ENCODE peak calls at places on chromosomes 11 and 22, in four cellular contexts. C is left ventricle myocardium inferior, Q is astrocyte, I is fibroblast of lung. P is an unnamed sample. For H3K36me3, the result is how much of the 10 kb centered on the place peaks cover.

GRCh38 chr22:49010086-49010863 is 817.4 kb downstream of the BRD1 start:
- DNase-seq in Q (no peak), I (no peak), C (no peak), P (no peak)

GRCh38 chr11:2587976-2588748 is 111.6 kb downstream of the KCNQ1OT1 start:
- DNase-seq in Q (no peak), I (no peak), C (peak), P (no peak)

GRCh38 chr11:45089845-45090499 is 56.5 kb upstream of the PRDM11 start:
- DNase-seq in Q (peak), C (no peak), I (peak), P (peak)

GRCh38 chr11:70552441-70553150 is 154.3 kb downstream of the CTTN start:
- DNase-seq in I (no peak), Q (no peak), C (no peak), P (no peak)

GRCh38 chr11:73559758-73560157 is 38.2 kb downstream of the FAM168A start:
- DNase-seq in C (no peak), I (no peak), Q (no peak), P (no peak)

GRCh38 chr11:93573184-93573583 is 30.0 kb upstream of the SMCO4 start:
- DNase-seq in C (no peak), Q (no peak), I (no peak), P (peak)

GRCh38 chr11:32316846-32317525 is 118.4 kb downstream of the WT1 start:
- DNase-seq in I (peak), C (no peak), Q (peak), P (no peak)

GRCh38 chr11:131301306-131301705 is 69.1 kb upstream of the NTM start:
- DNase-seq in I (no peak), Q (no peak), C (no peak), P (no peak)

GRCh38 chr22:24437820-24438328 is 10.5 kb downstream of the ADORA2A start:
- DNase-seq in I (no peak), C (no peak), Q (no peak), P (no peak)

GRCh38 chr11:1821562-1821961 is 13.2 kb upstream of the SYT8 start:
- DNase-seq in C (no peak), Q (no peak), I (no peak), P (no peak)

GRCh38 chr22:40524392-40525249 is 111.9 kb downstream of the MRTFA start:
- DNase-seq in Q (no peak), C (no peak), I (no peak), P (no peak)

GRCh38 chr11:19664896-19665548 is 47.6 kb upstream of the NAV2 start:
- DNase-seq in Q (peak), C (no peak), I (peak), P (no peak)

GRCh38 chr22:24996420-24996952 is 44.0 kb downstream of the KIAA1671 start:
- DNase-seq in Q (peak), I (peak), C (no peak), P (no peak)

GRCh38 chr11:128802358-128802981 is 64.6 kb downstream of the KCNJ1 start:
- DNase-seq in I (no peak), Q (no peak), C (no peak), P (peak)

GRCh38 chr11:31711137-31711536 is 100.0 kb downstream of the PAX6 start:
- DNase-seq in I (no peak), C (no peak), Q (no peak), P (no peak)

GRCh38 chr11:66569076-66569475 is 670 bp upstream of the CTSF start:
- DNase-seq in C (no peak), Q (no peak), I (no peak), P (no peak)

GRCh38 chr11:35970445-35970844 is 26.6 kb downstream of the LDLRAD3 start:
- DNase-seq in I (no peak), Q (no peak), C (no peak), P (no peak)

GRCh38 chr22:17264321-17265052 is 45.3 kb upstream of the ADA2 start:
- DNase-seq in Q (peak), I (peak), C (peak), P (no peak)

GRCh38 chr11:114036156-114036811 is 23.2 kb upstream of the ZBTB16 start:
- DNase-seq in I (peak), C (peak), Q (no peak), P (no peak)
- H3K27ac ChIP-seq in I (no peak), C (peak), Q (no peak), P (no peak)

DNA sequence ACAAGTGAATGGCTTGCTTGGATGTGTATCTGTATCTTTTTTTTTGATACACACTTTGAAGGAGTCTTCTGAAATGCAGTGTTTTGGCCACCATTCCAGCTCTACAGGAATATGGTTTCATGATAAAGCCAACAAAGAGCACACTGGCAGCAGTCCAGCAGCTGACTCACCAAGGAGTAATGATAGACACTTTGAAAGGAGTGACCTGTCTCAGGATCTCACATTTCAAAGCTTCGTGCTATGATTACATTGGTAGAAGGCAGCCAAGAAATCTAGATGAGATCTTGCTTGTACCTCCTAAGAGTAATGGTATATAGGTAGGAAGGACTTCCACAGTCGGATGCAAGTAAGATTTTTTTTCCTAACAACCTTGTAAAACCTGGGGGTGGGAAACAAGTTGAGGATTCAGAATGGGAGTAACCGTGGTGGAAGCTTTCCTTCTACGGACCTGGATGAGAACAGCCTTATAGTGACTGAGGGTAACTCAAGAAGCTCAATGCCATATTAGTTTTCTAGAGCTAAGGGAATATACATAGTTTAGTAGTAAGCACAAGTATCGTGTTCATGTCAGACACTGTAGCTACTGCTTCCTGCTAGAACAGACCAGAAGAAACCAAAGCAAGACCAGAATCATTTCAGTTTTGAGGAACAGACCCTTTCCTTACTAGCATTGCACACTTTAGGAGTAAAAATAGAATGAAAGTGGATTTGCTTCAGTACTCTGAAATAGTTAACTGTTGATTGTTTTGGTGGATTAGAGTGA is 25.0 kb downstream of the MTMR3 start:
- DNase-seq in I (peak), C (peak), Q (peak), P (peak)
- H3K4me3 ChIP-seq in I (no peak), C (no peak), Q (no peak), P (no peak)

GRCh38 chr11:47306484-47306844 is 36.5 kb downstream of the MADD start:
- DNase-seq in C (no peak), Q (no peak), I (no peak), P (no peak)

GRCh38 chr11:47299078-47299477 is 29.1 kb downstream of the MADD start:
- DNase-seq in C (no peak), I (no peak), Q (no peak), P (no peak)

GRCh38 chr11:47308050-47308823 is 38.3 kb downstream of the MADD start:
- DNase-seq in I (no peak), Q (no peak), C (no peak), P (no peak)

GRCh38 chr11:47305734-47306483 is 36.0 kb downstream of the MADD start:
- DNase-seq in C (peak), Q (no peak), I (no peak), P (peak)

GRCh38 chr11:47302853-47303252 is 32.9 kb downstream of the MADD start:
- DNase-seq in I (no peak), C (no peak), Q (no peak), P (no peak)
- H3K36me3 ChIP-seq in I (under half), C (half or more), Q (under half), P (under half)

DNA sequence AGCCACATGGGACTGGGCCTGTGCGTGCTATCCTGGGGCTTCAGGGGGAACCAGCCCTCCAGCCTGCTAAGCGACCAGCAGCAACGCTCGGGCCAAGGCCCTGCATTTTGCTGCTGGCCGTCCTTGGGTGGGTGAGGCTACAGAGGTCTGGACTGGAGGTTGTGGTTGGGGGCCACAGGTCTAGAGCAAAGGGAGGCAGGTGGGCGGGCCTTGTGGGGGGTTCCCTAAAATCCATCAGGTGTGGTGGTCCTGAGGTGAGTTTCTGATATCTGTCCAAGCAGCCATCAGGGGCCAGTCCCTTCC is 34.7 kb downstream of the PPM1F start:
- DNase-seq in C (no peak), Q (no peak), I (no peak), P (no peak)
- H3K27ac ChIP-seq in C (no peak), Q (no peak), I (no peak), P (no peak)

GRCh38 chr22:45864959-45865496 is 111.9 kb downstream of the WNT7B start:
- DNase-seq in C (no peak), I (no peak), Q (no peak), P (no peak)

GRCh38 chr22:45865561-45866397 is 111.2 kb downstream of the WNT7B start:
- DNase-seq in Q (no peak), C (no peak), I (no peak), P (no peak)

GRCh38 chr22:45867118-45867905 is 109.7 kb downstream of the WNT7B start:
- DNase-seq in C (no peak), I (no peak), Q (no peak), P (no peak)

GRCh38 chr22:45867906-45868555 is 108.9 kb downstream of the WNT7B start:
- DNase-seq in C (no peak), I (no peak), Q (no peak), P (no peak)

DNA sequence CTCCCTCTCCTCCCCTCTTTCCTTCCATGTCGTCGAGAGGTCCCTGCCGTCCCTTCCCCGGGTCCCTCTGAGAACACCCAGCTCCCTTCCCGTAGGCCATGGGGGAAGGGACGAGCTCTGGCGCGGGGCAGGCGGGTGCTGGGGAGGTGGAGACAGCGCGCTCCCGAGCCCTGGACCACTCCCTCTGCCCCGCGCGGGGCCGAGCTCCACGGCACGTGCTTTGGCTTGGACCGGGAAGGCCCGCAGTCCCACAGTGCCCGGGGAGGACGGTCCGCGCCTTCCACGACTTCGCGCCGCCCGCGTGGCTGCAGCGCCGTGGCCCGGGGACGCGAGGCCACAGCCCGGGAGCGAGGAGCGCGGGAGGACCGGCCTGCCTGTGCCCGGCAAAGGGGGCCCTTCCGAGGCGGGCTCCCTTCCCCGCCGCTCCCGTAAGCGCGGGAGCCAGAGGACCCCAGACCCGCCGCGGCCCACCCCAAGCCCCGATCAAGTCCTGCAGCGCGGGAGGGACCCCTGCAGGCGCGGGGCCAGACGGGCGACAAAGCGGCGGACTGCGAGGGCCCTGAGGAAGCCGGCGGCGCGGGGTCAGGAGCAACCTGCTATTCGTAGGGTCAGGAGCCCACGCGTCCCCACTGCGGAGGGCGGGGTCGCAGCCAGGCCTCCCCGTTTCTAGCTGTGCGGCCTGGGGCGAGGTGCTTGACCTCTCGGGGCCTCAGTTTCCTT is 110.4 kb downstream of the WNT7B start:
- DNase-seq in Q (no peak), I (no peak), C (no peak), P (no peak)
- H3K4me3 ChIP-seq in Q (no peak), I (no peak), C (peak), P (peak)

DNA sequence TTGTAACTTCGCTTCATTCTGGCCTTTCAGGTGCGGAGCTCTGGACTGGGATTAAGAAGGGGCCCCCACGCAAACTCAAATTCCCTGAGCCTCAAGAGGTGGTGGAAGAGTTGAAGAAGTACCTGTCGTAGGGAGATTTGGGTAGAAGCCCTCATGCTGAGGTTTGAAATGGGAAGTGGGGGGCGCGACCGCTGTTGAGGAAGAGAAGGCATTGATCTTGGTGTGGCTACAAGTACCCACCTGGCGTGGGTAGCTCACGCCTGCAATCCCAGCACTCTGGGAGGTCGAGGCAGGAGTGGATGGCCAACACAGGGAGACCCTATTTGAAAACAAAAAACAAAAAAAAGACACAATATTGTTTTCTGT is 779 bp downstream of the SELENOH start:
- DNase-seq in Q (no peak), I (no peak), C (no peak), P (no peak)
- H3K36me3 ChIP-seq in Q (under half), I (under half), C (half or more), P (under half)

DNA sequence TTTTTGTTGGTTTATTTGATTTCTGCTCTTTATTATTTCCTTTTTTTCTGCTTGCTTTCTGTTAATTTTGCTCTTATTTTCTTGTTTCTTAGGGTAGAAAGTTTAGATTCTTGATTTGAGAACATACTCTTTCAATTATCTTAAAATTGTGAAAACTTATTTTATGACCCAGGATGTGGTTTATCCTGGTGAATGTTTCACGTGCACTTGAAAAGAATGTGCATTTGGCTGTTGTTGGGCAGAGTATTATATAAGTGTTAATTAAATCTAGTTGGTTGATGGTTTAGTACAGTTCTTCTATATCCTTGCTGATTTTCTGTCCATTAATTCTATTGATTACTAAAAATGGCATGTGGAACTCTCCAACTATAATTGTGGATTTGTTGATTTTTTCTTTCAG is 66.9 kb upstream of the NARS2 start:
- DNase-seq in I (no peak), C (no peak), Q (no peak), P (no peak)
- H3K27ac ChIP-seq in I (no peak), C (no peak), Q (no peak), P (no peak)

P was measured in brain microvascular endothelial cell.